ENCODE peak calls at places on chromosome 4, in nine cellular contexts. V, O, K, R, Z, I, D, B and C are unnamed samples.

GRCh38 chr4:180947421-180947820 is 1295.8 kb upstream of the TENM3 start:
- DNase-seq in V (no peak), O (peak; percentile 68), K (no peak), R (no peak), Z (no peak), I (no peak), D (no peak), B (no peak), C (peak; percentile 6)

GRCh38 chr4:168981460-168981859 is 28.6 kb downstream of the CBR4 start:
- DNase-seq in V (no peak), O (no peak), K (no peak), R (no peak), Z (no peak), I (no peak), D (no peak), B (no peak), C (no peak)

GRCh38 chr4:44462259-44462658 is 13.7 kb upstream of the KCTD8 start:
- DNase-seq in V (no peak), O (no peak), K (no peak), R (no peak), Z (no peak), I (no peak), D (no peak), B (no peak), C (no peak)

GRCh38 chr4:20395160-20395773 is 143.6 kb downstream of the SLIT2 start:
- DNase-seq in V (no peak), O (peak; percentile 99), K (peak; percentile 15), R (peak; percentile 5), Z (no peak), I (no peak), D (no peak), B (no peak), C (peak; percentile 46)

GRCh38 chr4:27154706-27155105 is 294.1 kb downstream of the STIM2 start:
- DNase-seq in V (no peak), O (peak; percentile 12), K (no peak), R (no peak), Z (no peak), I (peak; percentile 69), D (no peak), B (no peak), C (no peak)

GRCh38 chr4:182904271-182904761 is 12.9 kb downstream of the DCTD start:
- DNase-seq in V (no peak), O (no peak), K (no peak), R (no peak), Z (no peak), I (no peak), D (no peak), B (no peak), C (no peak)

GRCh38 chr4:26183017-26183416 is 137.8 kb upstream of the RBPJ start:
- DNase-seq in V (no peak), O (no peak), K (no peak), R (no peak), Z (no peak), I (peak; percentile 49), D (no peak), B (no peak), C (no peak)

GRCh38 chr4:128512767-128513322 is 225.2 kb upstream of the PGRMC2 start:
- DNase-seq in V (no peak), O (no peak), K (no peak), R (no peak), Z (no peak), I (no peak), D (no peak), B (no peak), C (no peak)